ENCODE peak calls at places on chromosome 20, in six cellular contexts. Q is stomach, T is psoas muscle, S is breast epithelium, H is neuronal stem cell, M is lower lobe of right lung. N is an unnamed sample.

GRCh38 chr20:63289311-63290135 is 3.5 kb upstream of the COL20A1 start:
- DNase-seq in Q (no peak), T (peak; percentile 17), S (no peak), H (no peak), M (no peak), N (no peak)

GRCh38 chr20:63284544-63284949 is 8.4 kb upstream of the COL20A1 start:
- DNase-seq in Q (no peak), T (peak; percentile 12), S (no peak), H (no peak), M (no peak), N (no peak)

GRCh38 chr20:39312107-39312506 is 350.0 kb downstream of the DHX35 start:
- DNase-seq in Q (no peak), T (no peak), S (no peak), H (no peak), M (no peak), N (no peak)

GRCh38 chr20:48738399-48739304 is 89.1 kb downstream of the PREX1 start:
- DNase-seq in Q (no peak), T (no peak), S (no peak), H (no peak), M (no peak), N (no peak)

GRCh38 chr20:62628691-62629090 is 13.6 kb upstream of the SLCO4A1 start:
- DNase-seq in Q (no peak), T (no peak), S (no peak), H (no peak), M (no peak), N (no peak)

GRCh38 chr20:58389324-58389967 is 417 bp downstream of the VAPB start:
- DNase-seq in Q (peak; percentile 42), T (peak; percentile 52), S (no peak), H (no peak), M (no peak), N (no peak)

GRCh38 chr20:54525906-54526596 is 50.7 kb downstream of the DOK5 start:
- DNase-seq in Q (no peak), T (no peak), S (no peak), H (no peak), M (no peak), N (no peak)

GRCh38 chr20:25286917-25287316 is 39.0 kb downstream of the PYGB start:
- DNase-seq in Q (no peak), T (no peak), S (no peak), H (no peak), M (peak; percentile 17), N (no peak)

GRCh38 chr20:17644451-17644850 is 37.6 kb downstream of the RRBP1 start:
- DNase-seq in Q (peak; percentile 64), T (peak; percentile 62), S (no peak), H (no peak), M (peak; percentile 47), N (no peak)

GRCh38 chr20:33444797-33445560 is 1.4 kb upstream of the SNTA1 start:
- DNase-seq in Q (peak; percentile 39), T (peak; percentile 31), S (no peak), H (no peak), M (no peak), N (no peak)

GRCh38 chr20:52035977-52036376 is 155.6 kb downstream of the ZFP64 start:
- DNase-seq in Q (peak; percentile 39), T (no peak), S (no peak), H (no peak), M (no peak), N (no peak)

GRCh38 chr20:22389836-22390542 is 194.4 kb downstream of the FOXA2 start:
- DNase-seq in Q (peak; percentile 61), T (no peak), S (peak; percentile 51), H (no peak), M (peak; percentile 69), N (peak; percentile 41)

GRCh38 chr20:11553603-11554002 is 364.1 kb upstream of the BTBD3 start:
- DNase-seq in Q (no peak), T (no peak), S (no peak), H (no peak), M (no peak), N (no peak)

GRCh38 chr20:58677808-58678207 is 14.8 kb upstream of the NPEPL1 start:
- DNase-seq in Q (no peak), T (no peak), S (no peak), H (no peak), M (no peak), N (no peak)

GRCh38 chr20:63540417-63541186 is 3.4 kb upstream of the PTK6 start:
- DNase-seq in Q (peak; percentile 50), T (no peak), S (no peak), H (no peak), M (no peak), N (no peak)

GRCh38 chr20:22630698-22631097 is 46.3 kb upstream of the FOXA2 start:
- DNase-seq in Q (peak; percentile 33), T (no peak), S (no peak), H (no peak), M (no peak), N (no peak)

GRCh38 chr20:40446868-40447267 is 242.2 kb downstream of the MAFB start:
- DNase-seq in Q (no peak), T (no peak), S (no peak), H (no peak), M (no peak), N (no peak)

GRCh38 chr20:17570347-17571152 is 675 bp downstream of the DSTN start:
- DNase-seq in Q (peak; percentile 58), T (peak; percentile 56), S (peak; percentile 46), H (peak; percentile 64), M (peak; percentile 62), N (no peak)

GRCh38 chr20:53897884-53898557 is 172.4 kb downstream of the BCAS1 start:
- DNase-seq in Q (peak; percentile 35), T (no peak), S (no peak), H (no peak), M (no peak), N (no peak)

GRCh38 chr20:58514321-58515239 is 619 bp downstream of the APCDD1L start:
- DNase-seq in Q (no peak), T (no peak), S (no peak), H (peak; percentile 20), M (no peak), N (no peak)

GRCh38 chr20:2123720-2124119 is 22.1 kb downstream of the STK35 start:
- DNase-seq in Q (no peak), T (no peak), S (no peak), H (no peak), M (no peak), N (no peak)

GRCh38 chr20:2125474-2126112 is 24.0 kb downstream of the STK35 start:
- DNase-seq in Q (no peak), T (no peak), S (no peak), H (no peak), M (no peak), N (no peak)

GRCh38 chr20:2118783-2119182 is 17.2 kb downstream of the STK35 start:
- DNase-seq in Q (no peak), T (no peak), S (no peak), H (no peak), M (no peak), N (no peak)

GRCh38 chr20:2124632-2125131 is 23.1 kb downstream of the STK35 start:
- DNase-seq in Q (no peak), T (no peak), S (no peak), H (no peak), M (no peak), N (no peak)

DNA sequence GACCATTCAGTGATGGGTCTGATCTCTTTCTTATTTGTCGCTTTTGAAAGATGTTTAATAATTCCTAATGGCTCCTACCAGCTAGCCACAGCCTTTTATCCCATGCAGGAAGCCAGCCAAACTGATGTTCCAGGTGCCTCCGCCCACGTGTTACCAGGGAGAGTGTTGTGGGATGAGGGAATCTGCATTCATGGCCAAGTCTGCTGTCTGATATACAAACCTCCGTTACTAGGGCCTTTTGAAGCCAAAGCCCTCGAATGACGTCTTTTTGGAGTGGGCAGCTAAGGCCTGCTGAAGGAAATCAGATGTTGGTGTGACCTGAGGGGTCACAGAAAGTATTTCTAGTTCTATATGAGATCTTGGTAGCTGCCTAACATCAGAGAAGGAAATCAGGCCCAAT is 21.3 kb downstream of the STK35 start:
- DNase-seq in Q (no peak), T (no peak), S (peak; percentile 45), H (no peak), M (no peak), N (no peak)
- H3K36me3 ChIP-seq in Q (peaks cover 20% of the 10 kb centered on the region), T (peaks cover 12% of the 10 kb centered on the region), S (no peaks in the 10 kb centered on the region), H (peaks cover under 1% of the 10 kb centered on the region), M (peaks cover 9% of the 10 kb centered on the region), N (peaks cover 3% of the 10 kb centered on the region)

GRCh38 chr20:3640259-3640658 is 22.9 kb downstream of the GFRA4 start:
- DNase-seq in Q (no peak), T (no peak), S (no peak), H (no peak), M (no peak), N (no peak)
- H3K4me1 ChIP-seq in Q (no peaks in the 10 kb centered on the region), T (no peaks in the 10 kb centered on the region), S (no peaks in the 10 kb centered on the region), H (no peaks in the 10 kb centered on the region), M (no peaks in the 10 kb centered on the region), N (no peaks in the 10 kb centered on the region)

GRCh38 chr20:300345-300744 is 3.0 kb downstream of the ZCCHC3 start:
- DNase-seq in Q (no peak), T (no peak), S (no peak), H (no peak), M (no peak), N (no peak)
- H3K4me3 ChIP-seq in Q (peak overlapping the region; percentile 97), T (peak overlapping the region; percentile 99), S (peak overlapping the region; percentile 92), H (no peak overlapping the region), M (peak overlapping the region; percentile 76), N (peak overlapping the region; percentile 17)

DNA sequence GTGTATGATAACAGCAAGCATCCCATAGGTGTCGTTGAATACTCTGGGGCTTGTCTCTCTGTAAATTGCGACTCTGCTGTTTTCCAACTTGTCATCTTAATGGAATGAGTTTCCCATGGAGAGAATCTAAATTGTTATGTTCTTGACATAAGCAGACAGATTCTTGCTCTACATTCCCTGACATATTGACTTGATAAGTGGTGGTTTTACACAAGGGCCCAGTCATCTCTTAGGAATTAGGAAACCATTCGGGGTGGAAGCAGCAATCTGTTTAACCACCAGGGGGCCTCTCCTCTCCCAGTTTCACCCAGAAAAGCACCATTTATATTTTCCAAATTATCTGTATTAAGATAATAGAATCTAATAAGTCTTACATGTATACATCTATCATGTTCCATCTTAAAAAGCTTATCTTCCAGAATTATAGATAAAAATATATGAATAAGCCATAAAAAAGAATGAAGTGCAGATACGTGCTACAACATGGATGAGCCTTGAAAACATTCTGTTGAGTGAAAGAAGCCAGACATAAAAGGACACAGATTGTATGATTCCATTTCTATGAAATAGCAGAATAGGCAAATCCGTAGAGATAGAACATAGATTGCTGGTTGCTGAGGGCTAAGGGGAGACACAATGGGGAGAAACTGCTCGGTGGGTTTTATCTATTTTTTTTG is 23.1 kb upstream of the MROH8 start:
- DNase-seq in Q (no peak), T (no peak), S (peak; percentile 40), H (no peak), M (no peak), N (no peak)
- H3K36me3 ChIP-seq in Q (peaks cover 96% of the 10 kb centered on the region), T (peaks cover 84% of the 10 kb centered on the region), S (no peaks in the 10 kb centered on the region), H (peaks cover 24% of the 10 kb centered on the region), M (peaks cover 99% of the 10 kb centered on the region), N (peaks cover 36% of the 10 kb centered on the region)

DNA sequence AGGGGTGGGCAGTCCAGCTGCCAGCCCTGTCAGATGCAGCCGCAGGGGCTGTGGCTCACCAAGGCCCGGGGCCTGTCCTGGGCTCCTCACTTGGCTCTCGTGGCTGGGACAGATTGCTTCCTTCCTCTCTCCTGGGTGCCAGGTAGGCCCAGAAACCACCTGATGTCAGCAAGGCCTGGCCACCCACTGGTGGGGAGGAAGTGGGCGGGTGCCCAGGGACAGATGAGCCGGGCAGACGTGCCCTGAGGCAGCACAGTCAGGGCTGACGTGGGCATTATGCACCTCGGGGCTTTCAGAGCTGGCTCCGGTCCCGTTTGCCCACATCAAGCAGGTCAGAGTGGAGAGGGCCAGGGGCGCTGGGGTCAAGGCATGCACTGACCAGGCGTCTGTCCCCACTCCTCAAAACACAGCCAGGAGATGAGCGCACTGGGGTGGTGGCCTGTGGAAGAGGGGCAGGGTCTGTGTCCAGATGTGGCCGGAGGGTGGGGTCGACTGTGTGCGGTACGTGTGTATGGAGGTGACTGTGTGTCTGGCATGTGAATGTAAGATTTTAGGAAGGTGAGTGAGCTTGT is 133.2 kb upstream of the PTPN1 start:
- DNase-seq in Q (no peak), T (no peak), S (no peak), H (no peak), M (no peak), N (no peak)
- H3K4me1 ChIP-seq in Q (peaks cover 30% of the 10 kb centered on the region), T (peaks cover 42% of the 10 kb centered on the region), S (peaks cover 6% of the 10 kb centered on the region), H (no peaks in the 10 kb centered on the region), M (peaks cover 37% of the 10 kb centered on the region), N (no peaks in the 10 kb centered on the region)